ENCODE peak calls at places on chromosomes 12 and 14, in nine cellular contexts. J is ascending aorta; R is brain microvascular endothelial cell; D is stimulated activated CD4-positive, alpha-beta T cell treated with anti-CD3 and anti-CD28 coated beads, Interleukin-1b, Interleukin-23, amount 100 ng/mL, for 4 hours; S is Panc1; K is hypothalamus; T is A549; G is EL; Z is left ventricle myocardium superior. Y is an unnamed sample.

GRCh38 chr12:99253068-99253467 is 394.5 kb upstream of the GARIN6 start:
- DNase-seq in J (no peak), R (no peak), D (no peak), S (no peak), K (no peak), T (peak), G (peak), Z (no peak), Y (no peak)

GRCh38 chr14:105436891-105437722 is 17.5 kb downstream of the MTA1 start:
- DNase-seq in J (no peak), R (no peak), D (no peak), S (no peak), K (no peak), T (no peak), G (no peak), Z (no peak), Y (no peak)

GRCh38 chr12:98970210-98970609 is 325.1 kb downstream of the APAF1 start:
- DNase-seq in J (no peak), R (no peak), D (no peak), S (no peak), K (no peak), T (no peak), G (no peak), Z (no peak), Y (no peak)

GRCh38 chr14:68464716-68465115 is 328.2 kb downstream of the ZFP36L1 start:
- DNase-seq in J (no peak), R (peak), D (no peak), S (no peak), K (no peak), T (peak), G (peak), Z (no peak), Y (no peak)

GRCh38 chr14:65184032-65184764 is 81.9 kb upstream of the MAX start:
- DNase-seq in J (no peak), R (peak), D (no peak), S (no peak), K (no peak), T (no peak), G (peak), Z (no peak), Y (no peak)

GRCh38 chr12:95838125-95838524 is 20.6 kb upstream of the SNRPF start:
- DNase-seq in J (no peak), R (peak), D (no peak), S (no peak), K (no peak), T (no peak), G (peak), Z (no peak), Y (no peak)

GRCh38 chr14:95891742-95892141 is 15.1 kb downstream of the TUNAR start:
- DNase-seq in J (no peak), R (no peak), D (no peak), S (peak), K (no peak), T (no peak), G (peak), Z (no peak), Y (no peak)

GRCh38 chr14:104138098-104138890 is at the start of gene KIF26A:
- DNase-seq in J (no peak), R (no peak), D (peak), S (no peak), K (no peak), T (peak), G (no peak), Z (peak), Y (peak)

GRCh38 chr12:93002278-93003054 is 73.4 kb upstream of the EEA1 start:
- DNase-seq in J (no peak), R (peak), D (no peak), S (no peak), K (no peak), T (no peak), G (peak), Z (no peak), Y (peak)

GRCh38 chr12:29245246-29245645 is 96.2 kb downstream of the FAR2 start:
- DNase-seq in J (no peak), R (no peak), D (no peak), S (no peak), K (no peak), T (no peak), G (no peak), Z (no peak), Y (no peak)

GRCh38 chr12:15979096-15980091 is 68.3 kb downstream of the DERA start:
- DNase-seq in J (no peak), R (peak), D (no peak), S (no peak), K (no peak), T (peak), G (peak), Z (peak), Y (no peak)

GRCh38 chr14:61288228-61288627 is 7.1 kb upstream of the TMEM30B start:
- DNase-seq in J (no peak), R (no peak), D (no peak), S (no peak), K (no peak), T (no peak), G (no peak), Z (no peak), Y (no peak)

GRCh38 chr12:89709994-89710872 is 1.6 kb upstream of the ATP2B1 start:
- DNase-seq in J (peak), R (peak), D (peak), S (no peak), K (peak), T (peak), G (peak), Z (peak), Y (peak)

GRCh38 chr12:54378791-54379400 is 5.6 kb downstream of the ZNF385A start:
- DNase-seq in J (no peak), R (no peak), D (no peak), S (no peak), K (peak), T (peak), G (peak), Z (peak), Y (peak)

GRCh38 chr14:102540310-102541028 is 30.9 kb upstream of the ANKRD9 start:
- DNase-seq in J (no peak), R (no peak), D (no peak), S (no peak), K (no peak), T (no peak), G (no peak), Z (no peak), Y (no peak)

GRCh38 chr12:46788247-46788887 is 37.4 kb downstream of the SLC38A4 start:
- DNase-seq in J (no peak), R (no peak), D (no peak), S (no peak), K (no peak), T (no peak), G (peak), Z (no peak), Y (no peak)

GRCh38 chr14:100332797-100333196 is 9.7 kb downstream of the SLC25A47 start:
- DNase-seq in J (no peak), R (no peak), D (no peak), S (no peak), K (no peak), T (no peak), G (no peak), Z (no peak), Y (no peak)

GRCh38 chr12:15525414-15525813 is 203.1 kb downstream of the PTPRO start:
- DNase-seq in J (no peak), R (no peak), D (no peak), S (no peak), K (no peak), T (no peak), G (no peak), Z (no peak), Y (no peak)

GRCh38 chr14:100443643-100444042 is 120.5 kb downstream of the SLC25A47 start:
- DNase-seq in J (no peak), R (peak), D (no peak), S (peak), K (no peak), T (no peak), G (peak), Z (no peak), Y (no peak)

GRCh38 chr12:47838286-47838931 is 18.7 kb upstream of the HDAC7 start:
- DNase-seq in J (no peak), R (peak), D (no peak), S (no peak), K (peak), T (peak), G (peak), Z (no peak), Y (no peak)

GRCh38 chr12:13101854-13102375 is 1.6 kb downstream of the GSG1 start:
- DNase-seq in J (no peak), R (peak), D (no peak), S (no peak), K (no peak), T (peak), G (peak), Z (no peak), Y (no peak)

GRCh38 chr14:44385906-44386305 is 121.2 kb downstream of the FSCB start:
- DNase-seq in J (no peak), R (no peak), D (no peak), S (no peak), K (no peak), T (no peak), G (no peak), Z (no peak), Y (no peak)

GRCh38 chr12:58566599-58566998 is 353.7 kb downstream of the LRIG3 start:
- DNase-seq in J (no peak), R (peak), D (no peak), S (no peak), K (no peak), T (no peak), G (peak), Z (no peak), Y (no peak)

GRCh38 chr14:69519701-69520100 is 35.2 kb downstream of the PLEKHD1 start:
- DNase-seq in J (no peak), R (no peak), D (no peak), S (no peak), K (no peak), T (no peak), G (no peak), Z (no peak), Y (no peak)

GRCh38 chr12:1425396-1425729 is 169.0 kb downstream of the FBXL14 start:
- DNase-seq in J (no peak), R (no peak), D (no peak), S (no peak), K (no peak), T (no peak), G (no peak), Z (no peak), Y (no peak)

GRCh38 chr12:3199551-3200031 is 122.4 kb downstream of the TSPAN9 start:
- DNase-seq in J (no peak), R (peak), D (no peak), S (no peak), K (peak), T (no peak), G (peak), Z (peak), Y (no peak)

GRCh38 chr14:23722675-23723074 is 86.5 kb downstream of the DHRS2 start:
- DNase-seq in J (no peak), R (no peak), D (no peak), S (no peak), K (no peak), T (no peak), G (no peak), Z (no peak), Y (no peak)

GRCh38 chr12:76123301-76124212 is 39.1 kb upstream of the NAP1L1 start:
- DNase-seq in J (no peak), R (no peak), D (no peak), S (no peak), K (no peak), T (no peak), G (peak), Z (no peak), Y (no peak)

GRCh38 chr14:39731912-39732311 is 299.7 kb upstream of the FBXO33 start:
- DNase-seq in J (no peak), R (no peak), D (no peak), S (no peak), K (no peak), T (no peak), G (no peak), Z (no peak), Y (no peak)

GRCh38 chr12:100919116-100919515 is 124.5 kb downstream of the ANO4 start:
- DNase-seq in J (no peak), R (no peak), D (no peak), S (no peak), K (no peak), T (no peak), G (no peak), Z (no peak), Y (no peak)

GRCh38 chr12:40716037-40716436 is 23.8 kb downstream of the CNTN1 start:
- DNase-seq in J (no peak), R (no peak), D (no peak), S (no peak), K (no peak), T (no peak), G (no peak), Z (no peak), Y (no peak)

GRCh38 chr12:42213023-42213422 is 25.0 kb downstream of the YAF2 start:
- DNase-seq in J (no peak), R (peak), D (no peak), S (no peak), K (no peak), T (no peak), G (peak), Z (no peak), Y (no peak)

GRCh38 chr14:79161576-79161975 is 991.4 kb downstream of the NRXN3 start:
- DNase-seq in J (no peak), R (peak), D (no peak), S (no peak), K (no peak), T (no peak), G (peak), Z (no peak), Y (no peak)

GRCh38 chr12:11941601-11942360 is 129.0 kb upstream of the BCL2L14 start:
- DNase-seq in J (no peak), R (peak), D (no peak), S (no peak), K (no peak), T (no peak), G (peak), Z (no peak), Y (no peak)

GRCh38 chr12:29610473-29611174 is 113.1 kb upstream of the OVCH1 start:
- DNase-seq in J (no peak), R (no peak), D (no peak), S (no peak), K (no peak), T (no peak), G (no peak), Z (no peak), Y (no peak)

GRCh38 chr14:41016213-41016612 is 590.5 kb upstream of the LRFN5 start:
- DNase-seq in J (no peak), R (no peak), D (no peak), S (no peak), K (no peak), T (no peak), G (no peak), Z (no peak), Y (no peak)

GRCh38 chr14:92589213-92589852 is 75.8 kb downstream of the RIN3 start:
- DNase-seq in J (no peak), R (no peak), D (no peak), S (no peak), K (no peak), T (no peak), G (no peak), Z (no peak), Y (no peak)

GRCh38 chr14:75549169-75549568 is 26.9 kb downstream of the BATF start:
- DNase-seq in J (no peak), R (no peak), D (no peak), S (no peak), K (no peak), T (no peak), G (no peak), Z (no peak), Y (no peak)

GRCh38 chr14:100070310-100070709 is 5.1 kb downstream of the EVL start:
- DNase-seq in J (no peak), R (no peak), D (no peak), S (no peak), K (no peak), T (no peak), G (no peak), Z (no peak), Y (no peak)

Y was measured in heart right ventricle.